ENCODE peak calls at places on chromosomes 4 and X, in seven cellular contexts. P is IMR-90, E is H9, O is mesenchymal stem cell, I is neuronal stem cell, Y is H1, D is trophoblast cell. K is an unnamed sample.
A peak's percentile ranks its signal among the peaks of the same experiment; 100 is the strongest.

GRCh38 chr4:16609170-16609758 is 289.2 kb downstream of the LDB2 start:
- DNase-seq in P (no peak), E (peak; percentile 46), O (no peak), I (no peak), Y (no peak), D (no peak), K (peak; percentile 31)

GRCh38 chr4:183533698-183534097 is 28.8 kb downstream of the ING2 start:
- DNase-seq in P (no peak), E (peak; percentile 42), O (no peak), I (no peak), Y (no peak), D (peak; percentile 25), K (peak; percentile 49)

GRCh38 chrX:151870603-151871002 is 42.1 kb upstream of the MAGEA4 start:
- DNase-seq in P (peak; percentile 56), E (no peak), O (peak; percentile 5), I (no peak), Y (no peak), D (peak; percentile 35), K (peak; percentile 58)

GRCh38 chrX:34341258-34341657 is 209.1 kb upstream of the FAM47A start:
- DNase-seq in P (no peak), E (no peak), O (no peak), I (no peak), Y (no peak), D (no peak), K (peak; percentile 22)

GRCh38 chr4:534101-534575 is 35.1 kb downstream of the PIGG start:
- DNase-seq in P (no peak), E (no peak), O (no peak), I (no peak), Y (no peak), D (no peak), K (no peak)

GRCh38 chrX:145865082-145865481 is 47.5 kb downstream of the SLITRK2 start:
- DNase-seq in P (no peak), E (no peak), O (no peak), I (no peak), Y (no peak), D (no peak), K (no peak)

GRCh38 chr4:87236851-87237250 is 16.4 kb upstream of the KLHL8 start:
- DNase-seq in P (no peak), E (no peak), O (peak; percentile 9), I (no peak), Y (no peak), D (peak; percentile 14), K (no peak)

GRCh38 chr4:145380123-145380522 is 101.5 kb upstream of the SMAD1 start:
- DNase-seq in P (no peak), E (no peak), O (no peak), I (no peak), Y (no peak), D (no peak), K (no peak)

GRCh38 chrX:130702867-130703707 is 199.9 kb downstream of the ENOX2 start:
- DNase-seq in P (no peak), E (no peak), O (peak; percentile 37), I (no peak), Y (no peak), D (no peak), K (no peak)

GRCh38 chr4:6348408-6348807 is 78.8 kb downstream of the WFS1 start:
- DNase-seq in P (no peak), E (no peak), O (no peak), I (no peak), Y (no peak), D (no peak), K (no peak)

GRCh38 chr4:6493668-6494304 is 21.4 kb upstream of the PPP2R2C start:
- DNase-seq in P (peak; percentile 3), E (peak; percentile 31), O (no peak), I (peak; percentile 8), Y (peak; percentile 48), D (no peak), K (peak; percentile 83)

GRCh38 chr4:150078041-150078995 is at the start of gene DCLK2:
- DNase-seq in P (peak; percentile 87), E (peak; percentile 75), O (peak; percentile 86), I (peak; percentile 71), Y (peak; percentile 65), D (peak; percentile 23), K (peak; percentile 56)

GRCh38 chr4:155692990-155693659 is 26.5 kb downstream of the GUCY1A1 start:
- DNase-seq in P (no peak), E (no peak), O (no peak), I (no peak), Y (no peak), D (no peak), K (no peak)

GRCh38 chrX:131977619-131978018 is 45.5 kb upstream of the STK26 start:
- DNase-seq in P (no peak), E (no peak), O (peak; percentile 71), I (no peak), Y (no peak), D (no peak), K (no peak)

GRCh38 chrX:131979116-131979515 is 44.0 kb upstream of the STK26 start:
- DNase-seq in P (no peak), E (no peak), O (no peak), I (no peak), Y (no peak), D (no peak), K (no peak)

GRCh38 chrX:131970347-131970746 is 52.8 kb upstream of the STK26 start:
- DNase-seq in P (no peak), E (no peak), O (no peak), I (no peak), Y (no peak), D (no peak), K (no peak)

DNA sequence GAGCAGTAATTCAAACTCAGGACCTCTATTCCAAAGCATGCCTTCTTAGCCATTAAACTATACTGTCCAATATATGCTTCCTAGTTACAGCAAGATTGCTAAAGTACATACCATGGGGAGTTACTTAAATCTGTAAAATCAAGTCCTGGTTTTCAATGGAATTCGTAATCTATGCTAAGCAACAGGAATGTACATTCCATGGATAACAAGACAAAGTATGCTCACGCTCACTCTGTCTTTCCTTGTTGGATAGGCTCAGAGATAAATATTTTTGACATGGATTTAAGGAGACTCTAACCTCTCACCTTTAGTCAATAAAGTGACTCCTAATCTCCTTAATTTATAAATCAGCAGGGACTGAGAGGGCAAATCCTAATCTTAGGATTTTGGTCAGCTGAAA is 47.3 kb upstream of the STK26 start:
- DNase-seq in P (no peak), E (no peak), O (peak; percentile 11), I (no peak), Y (no peak), D (peak; percentile 14), K (peak; percentile 14)
- H3K79me1 ChIP-seq in P (no peaks in the 10 kb centered on the region), E (no peaks in the 10 kb centered on the region), O (no peaks in the 10 kb centered on the region), I (no peaks in the 10 kb centered on the region), Y (no peaks in the 10 kb centered on the region), D (no peaks in the 10 kb centered on the region), K (no peaks in the 10 kb centered on the region)

DNA sequence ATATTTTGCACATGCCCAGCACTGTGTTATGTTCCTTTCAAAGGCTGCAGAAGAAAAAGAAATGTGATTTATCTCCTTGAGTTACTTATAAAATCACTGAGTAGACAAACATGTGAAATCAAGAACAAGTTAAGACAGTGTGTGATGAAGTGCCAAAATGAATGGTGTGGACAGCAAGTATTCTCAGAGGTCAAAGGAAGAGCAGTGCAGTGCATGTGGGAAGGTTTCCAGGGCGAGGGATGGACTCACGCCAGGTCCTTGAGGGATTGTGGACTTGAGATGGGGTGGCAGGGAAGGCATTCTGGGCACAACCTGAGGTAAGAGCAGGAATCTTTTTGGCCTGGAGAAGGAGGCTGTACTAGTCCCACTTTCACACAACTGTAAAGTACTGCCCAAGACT is 115.5 kb downstream of the FNIP2 start:
- DNase-seq in P (no peak), E (no peak), O (no peak), I (no peak), Y (no peak), D (no peak), K (no peak)
- H3K23ac ChIP-seq in P (no peak overlapping the region), E (no peak overlapping the region), O (no peak overlapping the region), I (no peak overlapping the region), Y (no peak overlapping the region), D (no peak overlapping the region), K (no peak overlapping the region)

GRCh38 chrX:37472836-37473235 is 98.6 kb upstream of the LANCL3 start:
- DNase-seq in P (no peak), E (no peak), O (no peak), I (no peak), Y (no peak), D (peak; percentile 16), K (no peak)

GRCh38 chrX:37462346-37462745 is 109.1 kb upstream of the LANCL3 start:
- DNase-seq in P (no peak), E (no peak), O (no peak), I (no peak), Y (no peak), D (no peak), K (peak; percentile 73)

GRCh38 chrX:37470711-37471110 is 100.8 kb upstream of the LANCL3 start:
- DNase-seq in P (no peak), E (no peak), O (no peak), I (no peak), Y (no peak), D (no peak), K (no peak)

GRCh38 chrX:37468111-37468739 is 103.2 kb upstream of the LANCL3 start:
- DNase-seq in P (no peak), E (no peak), O (no peak), I (no peak), Y (no peak), D (no peak), K (peak; percentile 28)
- H3K18ac ChIP-seq in P (no peak overlapping the region), E (no peak overlapping the region), O (no peak overlapping the region), I (no peak overlapping the region), Y (no peak overlapping the region), D (no peak overlapping the region), K (no peak overlapping the region)

GRCh38 chrX:23911436-23911835 is 3.6 kb downstream of the CXorf58 start:
- DNase-seq in P (no peak), E (no peak), O (no peak), I (no peak), Y (no peak), D (no peak), K (no peak)
- H3K79me1 ChIP-seq in P (no peaks in the 10 kb centered on the region), E (no peaks in the 10 kb centered on the region), O (no peaks in the 10 kb centered on the region), I (no peaks in the 10 kb centered on the region), Y (no peaks in the 10 kb centered on the region), D (peaks cover 2% of the 10 kb centered on the region), K (no peaks in the 10 kb centered on the region)

K was measured in mesendoderm.